ENCODE peak calls at places on chromosomes 12 and 14, in ten cellular contexts. R, Z, K, F, V, X, A, L, T and B are unnamed samples.

GRCh38 chr14:21496453-21496852 is 14.7 kb downstream of the METTL3 start:
- DNase-seq in R (no peak), Z (peak), K (no peak), F (peak), V (no peak), X (no peak), A (no peak), L (no peak), T (no peak), B (no peak)

GRCh38 chr14:59358105-59358504 is 107.1 kb downstream of the GPR135 start:
- DNase-seq in R (no peak), Z (peak), K (no peak), F (peak), V (peak), X (no peak), A (no peak), L (peak), T (no peak), B (no peak)

GRCh38 chr12:100404769-100405407 is 48.0 kb downstream of the SLC17A8 start:
- DNase-seq in R (no peak), Z (peak), K (peak), F (peak), V (peak), X (no peak), A (no peak), L (peak), T (no peak), B (peak)

GRCh38 chr12:1189163-1189562 is 198.1 kb downstream of the ERC1 start:
- DNase-seq in R (no peak), Z (no peak), K (no peak), F (no peak), V (peak), X (no peak), A (no peak), L (no peak), T (no peak), B (no peak)

GRCh38 chr14:65788876-65789859 is 376.6 kb downstream of the FUT8 start:
- DNase-seq in R (no peak), Z (no peak), K (no peak), F (no peak), V (no peak), X (no peak), A (no peak), L (no peak), T (no peak), B (no peak)

GRCh38 chr12:6963016-6963731 is 7.3 kb downstream of the PHB2 start:
- DNase-seq in R (no peak), Z (no peak), K (no peak), F (no peak), V (peak), X (no peak), A (no peak), L (no peak), T (peak), B (peak)

GRCh38 chr12:46299846-46300245 is 31.0 kb upstream of the SLC38A1 start:
- DNase-seq in R (no peak), Z (no peak), K (no peak), F (no peak), V (no peak), X (no peak), A (no peak), L (no peak), T (no peak), B (no peak)

GRCh38 chr14:24576766-24577165 is 716 bp upstream of the CTSG start:
- DNase-seq in R (no peak), Z (no peak), K (no peak), F (no peak), V (no peak), X (no peak), A (no peak), L (no peak), T (no peak), B (no peak)

GRCh38 chr12:48380596-48380995 is 29.9 kb upstream of the ZNF641 start:
- DNase-seq in R (no peak), Z (no peak), K (no peak), F (no peak), V (no peak), X (no peak), A (no peak), L (no peak), T (no peak), B (no peak)

GRCh38 chr12:10285919-10286318 is 21.8 kb upstream of the KLRD1 start:
- DNase-seq in R (no peak), Z (no peak), K (no peak), F (no peak), V (no peak), X (no peak), A (no peak), L (no peak), T (no peak), B (no peak)

GRCh38 chr12:114166360-114166759 is 200.2 kb upstream of the RBM19 start:
- DNase-seq in R (no peak), Z (peak), K (peak), F (peak), V (peak), X (peak), A (no peak), L (no peak), T (no peak), B (peak)

GRCh38 chr12:3333583-3333982 is 157.4 kb upstream of the PRMT8 start:
- DNase-seq in R (no peak), Z (no peak), K (no peak), F (no peak), V (no peak), X (no peak), A (no peak), L (no peak), T (no peak), B (peak)

GRCh38 chr14:94886931-94887330 is 117.0 kb upstream of the GSC start:
- DNase-seq in R (no peak), Z (no peak), K (no peak), F (no peak), V (no peak), X (no peak), A (no peak), L (no peak), T (no peak), B (no peak)

GRCh38 chr14:63510538-63510937 is 32.6 kb downstream of the PPP2R5E start:
- DNase-seq in R (peak), Z (no peak), K (peak), F (no peak), V (no peak), X (no peak), A (no peak), L (no peak), T (no peak), B (no peak)

GRCh38 chr12:131912526-131913274 is 16.4 kb upstream of the PUS1 start:
- DNase-seq in R (peak), Z (peak), K (peak), F (peak), V (peak), X (peak), A (no peak), L (peak), T (peak), B (peak)

GRCh38 chr12:30942936-30943335 is 16.4 kb downstream of the TSPAN11 start:
- DNase-seq in R (no peak), Z (no peak), K (no peak), F (no peak), V (no peak), X (no peak), A (no peak), L (no peak), T (no peak), B (no peak)

GRCh38 chr12:107761502-107761904 is 566 bp upstream of the PRDM4 start:
- DNase-seq in R (no peak), Z (no peak), K (no peak), F (no peak), V (no peak), X (no peak), A (peak), L (no peak), T (no peak), B (no peak)

GRCh38 chr12:115470526-115470925 is 786.6 kb upstream of the TBX3 start:
- DNase-seq in R (no peak), Z (no peak), K (no peak), F (no peak), V (no peak), X (no peak), A (no peak), L (no peak), T (no peak), B (no peak)

GRCh38 chr12:115466076-115466475 is 782.1 kb upstream of the TBX3 start:
- DNase-seq in R (no peak), Z (no peak), K (no peak), F (peak), V (no peak), X (no peak), A (no peak), L (no peak), T (no peak), B (no peak)

GRCh38 chr12:115470977-115471376 is 787.0 kb upstream of the TBX3 start:
- DNase-seq in R (no peak), Z (no peak), K (no peak), F (no peak), V (no peak), X (no peak), A (no peak), L (no peak), T (no peak), B (no peak)

GRCh38 chr12:115467531-115467930 is 783.6 kb upstream of the TBX3 start:
- DNase-seq in R (no peak), Z (peak), K (no peak), F (peak), V (no peak), X (no peak), A (no peak), L (no peak), T (no peak), B (no peak)

GRCh38 chr12:115468087-115468510 is 784.1 kb upstream of the TBX3 start:
- DNase-seq in R (no peak), Z (peak), K (no peak), F (peak), V (no peak), X (no peak), A (no peak), L (no peak), T (no peak), B (peak)
- TF ChIP-seq CTCF in R (peak), Z (peak), K (peak), F (peak), V (no peak), X (no peak), A (no peak), L (no peak), T (no peak), B (no peak)

GRCh38 chr12:57240926-57241555 is 9.9 kb downstream of the STAC3 start:
- DNase-seq in R (no peak), Z (no peak), K (no peak), F (no peak), V (no peak), X (no peak), A (no peak), L (no peak), T (peak), B (no peak)
- TF ChIP-seq CTCF in R (no peak), Z (no peak), K (no peak), F (peak), V (no peak), X (no peak), A (no peak), L (no peak), T (no peak), B (no peak)

GRCh38 chr12:120235369-120236123 is 30.0 kb downstream of the PXN start:
- DNase-seq in R (no peak), Z (peak), K (no peak), F (no peak), V (no peak), X (no peak), A (no peak), L (no peak), T (no peak), B (no peak)
- TF ChIP-seq CTCF in R (peak), Z (peak), K (peak), F (peak), V (no peak), X (no peak), A (no peak), L (peak), T (no peak), B (no peak)

GRCh38 chr12:94873368-94874085 is 130.0 kb downstream of the NDUFA12 start:
- DNase-seq in R (no peak), Z (no peak), K (no peak), F (no peak), V (no peak), X (peak), A (no peak), L (no peak), T (peak), B (no peak)

GRCh38 chr12:94872671-94873367 is 130.7 kb downstream of the NDUFA12 start:
- DNase-seq in R (no peak), Z (no peak), K (no peak), F (no peak), V (no peak), X (peak), A (no peak), L (no peak), T (peak), B (peak)

GRCh38 chr12:94874986-94875312 is 128.5 kb downstream of the NDUFA12 start:
- DNase-seq in R (no peak), Z (no peak), K (no peak), F (no peak), V (no peak), X (no peak), A (no peak), L (no peak), T (no peak), B (no peak)

GRCh38 chr12:94874086-94874985 is 129.2 kb downstream of the NDUFA12 start:
- DNase-seq in R (no peak), Z (no peak), K (no peak), F (no peak), V (no peak), X (no peak), A (no peak), L (no peak), T (peak), B (no peak)

GRCh38 chr12:94875525-94875924 is 128.0 kb downstream of the NDUFA12 start:
- DNase-seq in R (no peak), Z (peak), K (peak), F (peak), V (peak), X (no peak), A (no peak), L (no peak), T (peak), B (no peak)
- TF ChIP-seq CTCF in R (no peak), Z (no peak), K (peak), F (no peak), V (peak), X (peak), A (no peak), L (no peak), T (peak), B (peak)

GRCh38 chr14:28294834-28295440 is 471.6 kb upstream of the FOXG1 start:
- DNase-seq in R (no peak), Z (peak), K (peak), F (peak), V (no peak), X (no peak), A (no peak), L (no peak), T (no peak), B (no peak)
- TF ChIP-seq CTCF in R (peak), Z (peak), K (peak), F (peak), V (no peak), X (no peak), A (no peak), L (peak), T (no peak), B (no peak)

GRCh38 chr12:22018860-22019259 is 27.2 kb upstream of the CMAS start:
- DNase-seq in R (no peak), Z (peak), K (peak), F (peak), V (peak), X (no peak), A (no peak), L (no peak), T (no peak), B (no peak)
- TF ChIP-seq CTCF in R (no peak), Z (peak), K (peak), F (peak), V (peak), X (peak), A (peak), L (peak), T (peak), B (peak)

GRCh38 chr12:25824729-25825128 is 133.8 kb upstream of the RASSF8 start:
- DNase-seq in R (no peak), Z (no peak), K (no peak), F (peak), V (no peak), X (no peak), A (no peak), L (no peak), T (no peak), B (no peak)

GRCh38 chr12:25827747-25828146 is 130.7 kb upstream of the RASSF8 start:
- DNase-seq in R (no peak), Z (no peak), K (no peak), F (no peak), V (no peak), X (no peak), A (no peak), L (no peak), T (no peak), B (no peak)

GRCh38 chr12:25827141-25827540 is 131.3 kb upstream of the RASSF8 start:
- DNase-seq in R (no peak), Z (no peak), K (no peak), F (no peak), V (no peak), X (no peak), A (no peak), L (no peak), T (no peak), B (no peak)

GRCh38 chr12:25828188-25828587 is 130.3 kb upstream of the RASSF8 start:
- DNase-seq in R (no peak), Z (no peak), K (no peak), F (no peak), V (no peak), X (no peak), A (no peak), L (no peak), T (no peak), B (no peak)

DNA sequence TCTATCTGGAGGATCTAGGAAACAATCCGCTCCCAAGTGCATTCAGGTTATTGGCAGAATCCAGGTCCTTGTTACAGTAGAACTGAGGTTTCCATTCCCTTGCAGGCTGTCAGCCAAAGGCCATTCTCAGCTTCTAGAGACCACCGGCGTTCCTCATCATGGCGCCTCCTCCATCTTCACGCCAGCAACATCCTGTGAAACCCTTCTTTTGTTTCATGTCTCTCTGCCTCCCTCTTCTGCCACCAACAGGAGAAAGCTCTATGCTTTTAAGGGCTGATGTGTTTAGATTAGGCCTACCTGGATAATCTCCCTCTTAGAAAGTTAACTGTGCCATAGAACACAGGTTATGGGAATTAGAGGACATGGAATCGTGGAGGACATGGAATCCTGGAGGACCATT is 133.0 kb upstream of the RASSF8 start:
- DNase-seq in R (no peak), Z (no peak), K (no peak), F (peak), V (no peak), X (no peak), A (no peak), L (no peak), T (no peak), B (no peak)
- TF ChIP-seq CTCF in R (no peak), Z (peak), K (no peak), F (peak), V (no peak), X (no peak), A (no peak), L (no peak), T (no peak), B (no peak)